ENCODE peak calls at places on chromosome 17, in six cellular contexts. P is trophoblast cell, O is IMR-90, D is H9, T is mesenchymal stem cell, V is H1. L is an unnamed sample. For H3K9me3, the result is how much of the 10 kb centered on the place peaks cover.

GRCh38 chr17:27265333-27265732 is 28.6 kb upstream of the WSB1 start:
- DNase-seq in O (no peak), P (no peak), D (no peak), T (no peak), V (no peak), L (no peak)

GRCh38 chr17:962166-962565 is 17.4 kb downstream of the NXN start:
- DNase-seq in V (no peak), P (no peak), D (no peak), O (no peak), T (no peak), L (no peak)

GRCh38 chr17:9123594-9124553 is 102.6 kb downstream of the NTN1 start:
- DNase-seq in T (no peak), O (no peak), V (no peak), P (no peak), D (no peak), L (no peak)

GRCh38 chr17:1271441-1271840 is 1.2 kb downstream of the BHLHA9 start:
- DNase-seq in V (no peak), T (no peak), P (no peak), D (no peak), O (no peak), L (no peak)

GRCh38 chr17:70190959-70191805 is 21.9 kb downstream of the KCNJ2 start:
- DNase-seq in P (no peak), V (no peak), O (peak), T (no peak), D (no peak), L (no peak)

GRCh38 chr17:67891481-67892119 is 66.3 kb downstream of the BPTF start:
- DNase-seq in V (no peak), T (peak), O (peak), D (no peak), P (peak), L (no peak)

GRCh38 chr17:40070895-40071719 is 8.3 kb downstream of the THRA start:
- DNase-seq in P (peak), D (peak), V (no peak), O (no peak), T (no peak), L (no peak)

GRCh38 chr17:21460358-21460757 is 84.2 kb downstream of the KCNJ12 start:
- DNase-seq in O (peak), V (no peak), D (no peak), T (peak), P (no peak), L (no peak)

GRCh38 chr17:71334041-71334781 is 786.6 kb upstream of the SOX9 start:
- DNase-seq in O (peak), D (no peak), P (no peak), V (no peak), T (no peak), L (no peak)

GRCh38 chr17:49518346-49519078 is 23.4 kb downstream of the NGFR start:
- DNase-seq in P (no peak), V (no peak), O (no peak), T (no peak), D (peak), L (no peak)

GRCh38 chr17:65013613-65014391 is 42.7 kb downstream of the GNA13 start:
- DNase-seq in T (peak), D (no peak), O (peak), V (no peak), P (peak), L (no peak)

GRCh38 chr17:50218771-50219315 is 17.4 kb upstream of the COL1A1 start:
- DNase-seq in T (peak), D (no peak), P (peak), O (peak), V (no peak), L (no peak)

GRCh38 chr17:31216053-31216751 is 80.8 kb downstream of the OMG start:
- DNase-seq in D (no peak), O (peak), T (peak), P (peak), V (no peak), L (peak)

GRCh38 chr17:7393613-7394451 is 493 bp downstream of the PLSCR3 start:
- DNase-seq in P (peak), D (peak), V (no peak), O (no peak), T (peak), L (no peak)

GRCh38 chr17:63845509-63845908 is 3.0 kb upstream of the SMARCD2 start:
- DNase-seq in O (no peak), P (no peak), V (no peak), D (no peak), T (no peak), L (no peak)

GRCh38 chr17:63847525-63848249 is 5.2 kb upstream of the SMARCD2 start:
- DNase-seq in O (no peak), T (no peak), D (no peak), P (no peak), V (no peak), L (no peak)

GRCh38 chr17:63850401-63850800 is 7.9 kb upstream of the SMARCD2 start:
- DNase-seq in P (no peak), V (no peak), D (no peak), T (no peak), O (no peak), L (no peak)

GRCh38 chr17:63853260-63853659 is 10.8 kb upstream of the SMARCD2 start:
- DNase-seq in V (no peak), O (no peak), T (no peak), P (no peak), D (no peak), L (no peak)

DNA sequence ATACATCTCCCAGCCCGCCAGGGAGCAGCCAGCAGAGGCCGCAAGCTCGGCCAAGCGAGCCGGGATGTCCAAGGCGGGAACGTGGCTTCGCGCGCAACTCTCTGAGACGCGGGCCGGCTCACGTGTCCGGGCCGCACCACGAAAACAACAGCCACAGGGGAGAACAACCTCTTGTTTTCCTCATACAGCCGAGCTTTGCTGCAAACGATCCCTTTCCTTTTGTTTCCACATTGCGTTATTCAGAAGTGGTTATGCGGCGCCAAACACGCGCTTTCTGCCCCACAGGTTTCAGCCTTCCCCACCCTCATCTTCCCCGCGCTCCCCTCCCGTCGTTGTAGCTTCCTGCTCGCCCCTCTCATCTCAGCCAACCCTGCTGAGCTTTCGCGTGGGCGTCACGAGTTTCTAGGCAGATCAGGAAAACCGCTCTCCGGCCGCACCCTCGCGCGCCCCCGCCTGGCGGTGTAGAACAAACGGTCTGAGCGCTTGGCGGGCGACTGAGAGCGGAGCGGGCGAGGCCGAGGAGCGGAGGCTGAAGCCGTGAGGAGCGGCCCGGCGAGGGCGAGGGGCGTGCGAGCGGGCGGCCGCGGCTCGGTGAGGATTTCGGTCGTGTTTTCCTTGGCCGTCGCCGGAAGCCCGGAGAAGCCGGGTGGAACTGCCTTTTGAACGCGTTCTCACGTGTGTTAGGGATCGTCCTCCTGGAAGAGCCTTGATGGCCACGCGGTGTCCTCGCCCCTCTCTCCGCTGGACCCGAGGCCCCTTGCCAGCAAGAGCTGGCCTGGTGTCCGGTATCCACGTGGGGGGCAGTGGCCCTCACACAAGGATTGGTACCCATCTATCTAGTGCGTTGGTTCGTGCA is 6.6 kb upstream of the SMARCD2 start:
- DNase-seq in O (peak), T (peak), D (peak), P (peak), V (peak), L (peak)
- H3K27ac ChIP-seq in O (no peak), T (no peak), D (no peak), P (no peak), V (peak), L (no peak)

DNA sequence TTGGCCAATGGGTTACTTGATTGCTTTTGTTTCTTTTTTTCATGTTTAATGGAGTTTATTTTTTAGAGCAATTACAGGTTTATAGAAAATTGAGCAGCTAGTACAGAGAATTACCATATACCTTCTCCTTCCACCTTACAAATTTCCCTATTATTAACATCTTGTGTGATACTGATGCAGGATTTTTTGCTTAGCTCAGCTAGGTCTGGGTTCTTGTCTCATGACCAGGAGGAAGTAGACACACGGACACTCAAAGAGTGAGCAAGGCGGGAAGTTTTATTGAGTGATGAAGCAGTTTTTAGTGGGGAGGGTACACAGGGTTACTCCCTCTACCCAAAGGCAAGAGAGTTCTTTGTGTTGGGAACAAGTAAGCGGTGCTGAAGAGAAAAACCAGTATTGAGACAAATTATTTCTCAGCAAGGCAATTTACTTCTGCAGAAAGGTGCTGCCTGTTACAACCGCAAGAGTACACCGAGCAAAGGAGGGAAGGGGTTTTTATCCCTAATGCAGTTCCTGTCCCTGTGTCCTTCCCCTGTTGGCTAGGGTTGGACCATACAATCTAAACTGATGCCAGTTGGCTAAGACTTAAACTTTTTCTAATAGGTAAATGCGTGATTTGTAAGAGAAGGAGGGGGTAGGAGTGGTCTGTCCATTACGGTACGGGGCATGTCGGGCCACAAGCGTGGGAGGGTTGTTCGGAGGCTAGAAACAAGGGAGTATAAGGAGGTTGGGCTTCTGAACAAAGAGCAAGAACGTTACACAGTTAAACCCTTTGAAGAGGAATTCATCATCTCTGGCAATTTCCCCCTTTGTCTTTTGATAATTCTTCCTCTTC is 26.9 kb downstream of the SEC14L1 start:
- DNase-seq in V (no peak), D (no peak), O (no peak), T (no peak), P (no peak), L (no peak)
- H3K9me3 ChIP-seq in V (under half), D (under half), O (under half), T (under half), P (under half), L (under half)

GRCh38 chr17:28405632-28406477 is at the start of gene SLC46A1:
- DNase-seq in V (no peak), P (peak), D (peak), T (peak), O (no peak), L (no peak)

GRCh38 chr17:28404812-28405570 is 1.0 kb downstream of the SLC46A1 start:
- DNase-seq in V (no peak), D (peak), P (no peak), T (no peak), O (no peak), L (no peak)

GRCh38 chr17:28406478-28406824 is 439 bp upstream of the SLC46A1 start:
- DNase-seq in T (peak), P (no peak), D (peak), O (no peak), V (no peak), L (no peak)

GRCh38 chr17:28407974-28408306 is 1.9 kb upstream of the SLC46A1 start:
- DNase-seq in D (no peak), V (no peak), T (no peak), P (no peak), O (no peak), L (no peak)

DNA sequence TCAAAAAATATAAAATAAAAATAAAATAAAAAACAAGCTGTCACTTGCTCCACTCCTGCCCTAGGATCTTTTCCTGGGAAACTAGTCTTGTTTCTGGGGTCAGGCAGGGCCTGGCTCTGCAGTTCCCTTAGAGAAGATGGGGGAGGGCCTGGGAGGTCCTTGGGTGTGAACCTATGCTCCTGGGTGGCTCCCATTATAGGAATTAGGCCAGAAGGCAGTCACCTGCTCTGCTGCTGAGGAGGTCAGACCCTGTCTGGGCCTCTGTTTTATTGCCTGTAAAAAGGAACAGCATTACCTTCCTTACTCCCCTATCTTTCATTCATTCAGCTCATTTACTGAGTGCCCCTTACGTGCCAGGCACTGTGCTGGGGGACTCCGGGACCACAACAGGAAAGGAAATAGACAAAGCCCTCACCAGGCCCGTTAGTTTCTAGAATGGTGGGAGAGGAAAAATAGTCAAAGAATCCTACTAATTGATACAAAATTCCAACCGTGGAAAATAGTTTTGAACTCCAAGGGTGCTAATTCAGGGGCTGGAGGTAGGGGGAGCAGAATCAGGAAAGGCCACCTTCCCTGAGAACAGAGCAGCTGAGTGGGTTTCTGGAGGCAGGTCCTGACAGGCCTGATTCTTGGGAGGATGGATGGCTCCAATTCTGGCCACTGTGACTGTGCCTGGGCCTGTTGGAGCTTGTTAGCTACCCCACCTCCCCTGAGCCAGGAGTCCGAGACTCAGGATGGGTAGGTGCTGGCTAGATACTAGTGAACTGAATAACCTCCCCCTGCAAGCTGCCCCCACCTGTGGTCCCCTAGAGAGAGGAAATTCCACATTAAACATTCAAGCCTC is 1.3 kb upstream of the SLC46A1 start:
- DNase-seq in V (no peak), P (no peak), D (peak), T (no peak), O (no peak), L (no peak)
- H3K4ac ChIP-seq in V (no peak), P (no peak), D (no peak), T (no peak), O (no peak), L (no peak)

GRCh38 chr17:17736205-17737183 is 55.2 kb downstream of the RAI1 start:
- DNase-seq in O (peak), D (no peak), T (peak), V (no peak), P (no peak), L (no peak)

GRCh38 chr17:17738901-17739300 is 57.6 kb downstream of the RAI1 start:
- DNase-seq in P (no peak), V (no peak), T (peak), O (no peak), D (no peak), L (no peak)

GRCh38 chr17:17739388-17740066 is 58.3 kb downstream of the RAI1 start:
- DNase-seq in D (no peak), O (peak), V (no peak), T (peak), P (no peak), L (no peak)

GRCh38 chr17:17740627-17741237 is 59.5 kb downstream of the RAI1 start:
- DNase-seq in D (peak), V (no peak), T (no peak), O (no peak), P (no peak), L (no peak)

DNA sequence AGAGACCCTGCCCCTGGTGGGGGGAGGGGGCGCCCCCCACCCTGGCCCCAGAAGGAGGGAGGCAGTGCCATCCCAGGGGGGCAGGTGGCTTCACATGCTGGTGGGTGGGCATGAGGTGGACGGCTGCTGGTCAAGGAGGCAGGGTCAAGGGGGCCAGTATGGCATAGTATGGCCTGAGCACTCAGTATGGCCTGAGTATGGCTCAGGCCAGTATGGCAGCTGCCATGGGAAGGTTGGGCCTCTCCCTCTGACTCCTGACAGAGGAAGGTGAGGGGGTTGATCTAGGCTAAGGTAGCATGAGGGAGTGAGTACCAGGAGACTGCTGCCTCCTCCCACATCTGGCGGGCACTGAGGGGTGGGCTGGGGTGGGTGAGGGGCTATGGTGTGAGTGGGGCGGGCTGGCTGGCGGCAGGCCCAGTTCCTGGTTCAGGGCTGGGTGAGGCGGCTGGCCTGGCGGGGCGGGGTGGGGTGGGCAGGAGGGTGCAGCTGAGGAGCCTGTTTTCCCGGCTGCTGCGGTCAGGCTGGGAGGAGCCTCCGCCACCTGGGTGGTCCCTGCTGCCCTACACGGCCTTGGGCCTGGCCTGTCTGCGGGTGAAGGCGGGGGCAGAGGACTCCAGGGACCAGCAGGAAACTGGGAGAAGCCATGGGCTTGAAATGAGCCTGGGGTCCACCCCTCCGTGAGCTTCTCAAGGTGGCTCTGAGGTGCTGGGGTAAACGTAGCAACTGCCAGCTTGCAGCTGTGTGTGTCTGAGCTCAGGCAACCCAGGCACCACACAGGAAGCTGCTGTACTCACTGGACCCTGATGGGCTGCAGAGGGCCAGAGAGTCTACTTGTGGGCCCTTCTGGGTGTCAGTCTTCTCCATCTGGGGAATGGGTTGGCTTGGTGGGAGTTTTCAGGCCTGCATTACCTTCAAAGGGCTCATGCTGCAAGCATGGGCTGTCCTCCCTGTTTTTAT is 57.0 kb downstream of the RAI1 start:
- DNase-seq in P (no peak), O (no peak), T (peak), D (peak), V (no peak), L (no peak)
- H3K27ac ChIP-seq in P (no peak), O (peak), T (peak), D (no peak), V (no peak), L (no peak)

GRCh38 chr17:61724777-61725176 is 133.8 kb upstream of the NACA2 start:
- DNase-seq in P (no peak), D (no peak), T (no peak), V (no peak), O (peak), L (no peak)
- H3K9me3 ChIP-seq in P (under half), D (under half), T (under half), V (under half), O (under half), L (under half)

DNA sequence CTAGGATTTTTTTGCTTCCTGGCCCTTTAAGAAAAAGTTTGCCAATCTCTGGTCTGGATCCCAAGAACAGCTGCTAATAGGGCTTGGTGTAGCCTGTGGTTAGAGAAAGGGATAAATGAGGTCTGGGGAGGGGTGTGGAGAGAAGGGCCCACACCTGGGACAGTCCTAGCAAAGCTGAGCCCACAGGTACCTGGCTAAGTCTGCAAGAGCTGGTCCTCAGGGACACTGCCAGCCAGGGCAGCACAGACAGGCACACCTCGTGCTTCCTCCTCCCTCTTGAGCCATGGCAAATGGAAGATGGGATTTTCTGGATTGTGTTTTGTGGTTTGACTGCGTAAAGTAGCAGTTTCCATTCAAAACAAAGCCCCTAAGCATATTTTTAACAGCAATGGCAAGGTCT is 217.5 kb downstream of the SOX9 start:
- DNase-seq in O (no peak), V (no peak), T (peak), P (no peak), D (no peak), L (no peak)
- H3K4ac ChIP-seq in O (peak), V (no peak), T (peak), P (no peak), D (no peak), L (no peak)

GRCh38 chr17:82229686-82230626 is 1.1 kb downstream of the SLC16A3 start:
- DNase-seq in O (no peak), P (peak), D (no peak), V (no peak), T (peak), L (no peak)
- H3K27ac ChIP-seq in O (peak), P (no peak), D (no peak), V (no peak), T (peak), L (no peak)